ENCODE peak calls at places on chromosomes 4 and X, in nine cellular contexts. I is AG04449; U is CD4-positive, alpha-beta T cell; A is MCF 10A; Q is fibroblast of mammary gland; M is IMR-90; Y is HCT116; N is tibial artery; R is pancreas. F is an unnamed sample.

GRCh38 chrX:109390556-109390955 is 91.3 kb downstream of the GUCY2F start:
- DNase-seq in Y (no peak), Q (no peak), U (no peak), N (no peak), I (no peak), R (no peak), M (no peak), A (no peak), F (no peak)

GRCh38 chrX:17736856-17737706 is at the start of gene SCML1:
- DNase-seq in N (peak), Y (peak), I (peak), A (peak), M (peak), U (peak), Q (peak), R (peak), F (peak)

GRCh38 chr4:42369489-42369888 is 27.8 kb upstream of the SHISA3 start:
- DNase-seq in N (no peak), M (no peak), I (no peak), Y (no peak), U (no peak), Q (no peak), R (no peak), A (no peak), F (no peak)

GRCh38 chr4:61924131-61924530 is 724.0 kb downstream of the ADGRL3 start:
- DNase-seq in N (no peak), R (no peak), M (no peak), Y (no peak), A (no peak), I (no peak), Q (no peak), U (no peak), F (no peak)

GRCh38 chr4:127352220-127352619 is 280.5 kb upstream of the INTU start:
- DNase-seq in Q (peak), M (no peak), A (no peak), R (no peak), N (no peak), I (no peak), Y (no peak), U (no peak), F (no peak)

GRCh38 chr4:153153339-153153851 is 50.8 kb upstream of the TRIM2 start:
- DNase-seq in I (no peak), U (peak), N (no peak), M (peak), Q (no peak), R (peak), A (peak), Y (no peak), F (peak)

GRCh38 chr4:62131049-62131448 is 930.9 kb downstream of the ADGRL3 start:
- DNase-seq in A (no peak), M (no peak), I (no peak), R (no peak), U (no peak), Y (no peak), Q (no peak), N (peak), F (no peak)

GRCh38 chr4:176052744-176053143 is 12.9 kb upstream of the WDR17 start:
- DNase-seq in N (no peak), I (no peak), M (no peak), R (no peak), A (no peak), Y (no peak), U (no peak), Q (no peak), F (no peak)

GRCh38 chr4:178553201-178553600 is 1111.0 kb upstream of the AGA start:
- DNase-seq in I (no peak), Y (no peak), Q (no peak), R (no peak), N (no peak), M (no peak), U (no peak), A (no peak), F (no peak)

GRCh38 chr4:85147481-85148076 is 181.1 kb upstream of the WDFY3 start:
- DNase-seq in R (no peak), N (no peak), M (peak), A (peak), U (no peak), Y (peak), Q (peak), I (peak), F (peak)

GRCh38 chr4:153466637-153467153 is 535 bp downstream of the TMEM131L start:
- DNase-seq in Y (no peak), M (no peak), I (no peak), U (no peak), N (no peak), R (peak), A (no peak), Q (no peak), F (peak)

GRCh38 chr4:1115528-1116293 is 2.3 kb upstream of the RNF212 start:
- DNase-seq in R (no peak), I (no peak), M (no peak), N (no peak), Y (no peak), U (no peak), A (peak), Q (peak), F (no peak)

GRCh38 chr4:184320630-184321029 is 103.0 kb upstream of the ENPP6 start:
- DNase-seq in M (peak), R (no peak), N (no peak), Q (no peak), U (no peak), Y (no peak), A (no peak), I (no peak), F (no peak)

GRCh38 chrX:10600479-10600878 is 19.9 kb downstream of the MID1 start:
- DNase-seq in Q (no peak), I (no peak), R (no peak), U (no peak), A (no peak), N (no peak), M (no peak), Y (no peak), F (no peak)

GRCh38 chrX:10602646-10603045 is 17.7 kb downstream of the MID1 start:
- DNase-seq in Y (no peak), Q (no peak), I (no peak), A (no peak), R (no peak), M (no peak), N (no peak), U (no peak), F (no peak)

GRCh38 chrX:10598540-10598939 is 21.8 kb downstream of the MID1 start:
- DNase-seq in Q (no peak), U (no peak), N (no peak), R (no peak), M (no peak), Y (no peak), A (no peak), I (no peak), F (no peak)

GRCh38 chrX:10603612-10604011 is 16.8 kb downstream of the MID1 start:
- DNase-seq in N (no peak), A (no peak), I (no peak), Y (no peak), M (no peak), U (no peak), R (no peak), Q (no peak), F (no peak)

DNA sequence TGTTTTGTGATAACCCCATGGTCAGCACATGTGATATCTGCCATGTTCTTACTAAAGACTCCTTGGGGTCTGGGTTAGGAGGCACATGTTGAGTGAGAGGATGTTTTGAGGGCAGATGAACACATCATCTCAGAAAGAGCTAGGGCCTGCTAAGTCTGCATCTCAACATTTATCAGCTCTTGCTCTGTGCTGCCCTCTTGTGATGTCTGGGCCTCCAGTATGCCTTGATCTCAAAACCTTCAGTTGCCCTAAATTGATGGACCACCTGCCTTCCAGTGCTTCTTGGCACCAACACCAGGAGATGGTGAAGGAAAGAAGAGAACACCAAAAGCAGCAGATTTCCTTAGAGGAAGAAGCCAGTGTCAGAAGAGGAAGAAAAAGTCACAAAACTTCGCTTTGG is 22.5 kb downstream of the MID1 start:
- DNase-seq in Y (no peak), Q (peak), M (peak), A (peak), R (no peak), I (no peak), N (no peak), U (no peak), F (peak)
- TF ChIP-seq CTCF in Y (no peak), Q (peak), M (peak), A (peak), R (no peak), I (peak), N (peak), U (no peak), F (no peak)

GRCh38 chrX:47523713-47524166 is 37.3 kb upstream of the ARAF start:
- DNase-seq in Q (no peak), A (no peak), I (no peak), U (no peak), N (peak), M (no peak), Y (no peak), R (peak), F (no peak)
- TF ChIP-seq CTCF in Q (no peak), A (no peak), I (no peak), U (peak), N (no peak), M (no peak), Y (no peak), R (no peak), F (no peak)

GRCh38 chr4:137610960-137611359 is 78.7 kb upstream of the PCDH18 start:
- DNase-seq in U (no peak), R (no peak), N (no peak), M (peak), Y (no peak), A (peak), Q (peak), I (no peak), F (no peak)
- TF ChIP-seq CTCF in U (no peak), R (no peak), N (peak), M (peak), Y (no peak), A (peak), Q (peak), I (peak), F (no peak)

DNA sequence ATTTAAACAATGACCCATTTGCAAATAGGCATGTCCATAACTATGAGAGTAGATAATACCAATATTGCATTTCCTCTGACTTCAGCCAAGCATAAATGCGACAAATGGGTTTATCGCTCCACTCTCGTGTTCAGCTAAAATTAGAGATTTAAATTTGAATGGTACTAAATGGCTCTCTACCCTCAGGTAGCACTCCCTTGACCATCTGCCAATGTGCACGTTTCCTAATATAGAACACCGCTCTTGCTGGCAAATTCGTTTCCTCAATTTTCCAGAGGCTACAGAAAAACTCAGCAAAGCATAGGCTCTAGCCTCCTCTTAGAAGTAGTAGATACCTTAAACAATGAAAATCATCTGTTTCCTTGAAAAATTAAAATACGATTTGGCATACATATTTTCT is 251.6 kb downstream of the ADGRA3 start:
- DNase-seq in Q (no peak), R (no peak), Y (no peak), M (no peak), U (no peak), I (no peak), A (no peak), N (no peak), F (no peak)
- TF ChIP-seq CTCF in Q (no peak), R (no peak), Y (no peak), M (no peak), U (no peak), I (no peak), A (no peak), N (no peak), F (no peak)

DNA sequence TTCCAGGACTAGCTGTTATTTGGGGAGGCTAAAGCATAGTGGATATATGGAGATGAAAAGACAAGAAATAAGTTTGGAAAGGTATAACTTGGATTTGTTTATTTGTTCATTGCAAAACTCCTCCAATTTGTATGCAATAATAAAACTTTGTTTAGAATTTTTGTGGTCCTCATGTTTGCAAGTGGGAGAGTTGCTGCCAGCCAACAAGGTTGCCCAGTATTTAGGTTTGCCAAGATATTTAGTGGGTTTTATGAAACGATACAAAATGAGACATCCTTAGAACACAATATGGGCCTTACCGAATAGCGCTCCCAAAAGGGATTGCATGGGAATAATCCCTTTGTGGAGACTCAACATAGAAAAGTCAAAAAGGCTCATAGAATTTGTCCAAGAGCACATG is 162.1 kb downstream of the INPP4B start:
- DNase-seq in Y (no peak), M (no peak), U (no peak), A (peak), Q (no peak), R (no peak), N (no peak), I (no peak), F (no peak)
- TF ChIP-seq CTCF in Y (no peak), M (no peak), U (no peak), A (no peak), Q (no peak), R (no peak), N (no peak), I (no peak), F (no peak)

GRCh38 chrX:119482497-119483480 is 14.5 kb downstream of the SLC25A5 start:
- DNase-seq in Q (peak), R (peak), U (peak), Y (no peak), A (peak), M (peak), N (peak), I (no peak), F (peak)
- TF ChIP-seq CTCF in Q (no peak), R (peak), U (peak), Y (peak), A (peak), M (peak), N (peak), I (peak), F (peak)

F was measured in activated CD8-positive, alpha-beta T cell treated with anti-CD3 and anti-CD28 coated beads for 36 hours.